ENCODE peak calls at places on chromosomes 12 and 14, in four cellular contexts. P is T1000, V is epithelial cell of esophagus, U is endothelial cell of umbilical vein. C is an unnamed sample.

GRCh38 chr12:98154850-98155249 is 360.5 kb upstream of the TMPO start:
- DNase-seq in P (no peak), V (peak), U (peak), C (no peak)

GRCh38 chr14:68269136-68269535 is 449.6 kb downstream of the RAD51B start:
- DNase-seq in P (no peak), V (peak), U (no peak), C (no peak)

GRCh38 chr12:78101946-78102635 is 271.4 kb downstream of the NAV3 start:
- DNase-seq in P (no peak), V (no peak), U (no peak), C (no peak)

GRCh38 chr14:76773188-76773885 is 12.1 kb downstream of the VASH1 start:
- DNase-seq in P (peak), V (peak), U (peak), C (peak)

GRCh38 chr12:56206373-56207166 is 15.2 kb downstream of the RNF41 start:
- DNase-seq in P (peak), V (peak), U (peak), C (no peak)

GRCh38 chr12:4120316-4120920 is 153.1 kb upstream of the CCND2 start:
- DNase-seq in P (no peak), V (no peak), U (no peak), C (no peak)

GRCh38 chr14:25841226-25841625 is 756.6 kb downstream of the NOVA1 start:
- DNase-seq in P (no peak), V (peak), U (no peak), C (no peak)

GRCh38 chr12:120887253-120888043 is 16.7 kb downstream of the SPPL3 start:
- DNase-seq in P (no peak), V (no peak), U (no peak), C (no peak)

GRCh38 chr12:52029686-52030085 is 21.6 kb upstream of the NR4A1 start:
- DNase-seq in P (peak), V (no peak), U (no peak), C (no peak)

GRCh38 chr12:28107679-28108078 is 82.6 kb upstream of the CCDC91 start:
- DNase-seq in P (no peak), V (no peak), U (no peak), C (no peak)

GRCh38 chr14:91996951-91997371 is 42.9 kb downstream of the TRIP11 start:
- DNase-seq in P (no peak), V (peak), U (peak), C (no peak)

GRCh38 chr12:83823386-83824045 is 1089.1 kb downstream of the SLC6A15 start:
- DNase-seq in P (no peak), V (peak), U (peak), C (no peak)

GRCh38 chr14:22836301-22837058 is at the start of gene MMP14:
- DNase-seq in P (peak), V (peak), U (peak), C (peak)

GRCh38 chr14:71932229-71932951 is at the start of gene RGS6:
- DNase-seq in P (peak), V (peak), U (no peak), C (no peak)

GRCh38 chr14:65927871-65928270 is 515.3 kb downstream of the FUT8 start:
- DNase-seq in P (no peak), V (no peak), U (no peak), C (no peak)

GRCh38 chr12:112973016-112973711 is 5.2 kb upstream of the OAS2 start:
- DNase-seq in P (no peak), V (no peak), U (no peak), C (no peak)

GRCh38 chr14:105282098-105282725 is 18.6 kb downstream of the BRF1 start:
- DNase-seq in P (no peak), V (no peak), U (no peak), C (no peak)

GRCh38 chr12:51814311-51815088 is 34.0 kb downstream of the FIGNL2 start:
- DNase-seq in P (no peak), V (peak), U (peak), C (peak)

GRCh38 chr12:66279127-66279712 is 23.1 kb upstream of the HELB start:
- DNase-seq in P (no peak), V (peak), U (peak), C (no peak)

GRCh38 chr14:75334191-75335051 is 55.8 kb downstream of the FOS start:
- DNase-seq in P (no peak), V (no peak), U (no peak), C (peak)

GRCh38 chr12:100401660-100402059 is 44.8 kb downstream of the SLC17A8 start:
- DNase-seq in P (no peak), V (peak), U (peak), C (no peak)

GRCh38 chr14:71498151-71498734 is 434.0 kb upstream of the RGS6 start:
- DNase-seq in P (no peak), V (no peak), U (no peak), C (no peak)

GRCh38 chr14:101991336-101991735 is 27.0 kb downstream of the DYNC1H1 start:
- DNase-seq in P (no peak), V (no peak), U (no peak), C (no peak)

GRCh38 chr12:663293-663871 is at the start of gene NINJ2:
- DNase-seq in P (no peak), V (no peak), U (no peak), C (no peak)

GRCh38 chr12:55142896-55143870 is 17.0 kb downstream of the OR9K2 start:
- DNase-seq in P (no peak), V (peak), U (peak), C (no peak)

GRCh38 chr12:1830401-1830845 is 10.1 kb downstream of the LRTM2 start:
- DNase-seq in P (no peak), V (no peak), U (no peak), C (no peak)

GRCh38 chr12:1769809-1770494 is 50.4 kb upstream of the LRTM2 start:
- DNase-seq in P (no peak), V (peak), U (no peak), C (no peak)

GRCh38 chr12:87661770-87662402 is 367.3 kb downstream of the C12orf50 start:
- DNase-seq in P (no peak), V (no peak), U (no peak), C (no peak)

GRCh38 chr14:83096092-83096491 is 1562.4 kb upstream of the SEL1L start:
- DNase-seq in P (no peak), V (no peak), U (no peak), C (no peak)

GRCh38 chr12:103012884-103013283 is 55.4 kb downstream of the ASCL1 start:
- DNase-seq in P (no peak), V (no peak), U (no peak), C (no peak)

GRCh38 chr14:21011136-21011535 is 12.0 kb downstream of the SLC39A2 start:
- DNase-seq in P (no peak), V (no peak), U (no peak), C (no peak)

GRCh38 chr12:119381471-119382235 is 47.1 kb downstream of the CCDC60 start:
- DNase-seq in P (no peak), V (no peak), U (no peak), C (no peak)

GRCh38 chr14:74134484-74134883 is 49.7 kb downstream of the LIN52 start:
- DNase-seq in P (no peak), V (no peak), U (no peak), C (no peak)

GRCh38 chr12:113070117-113070906 is 13.8 kb downstream of the DTX1 start:
- DNase-seq in P (no peak), V (no peak), U (no peak), C (no peak)

GRCh38 chr14:61466249-61466904 is 145.0 kb downstream of the PRKCH start:
- DNase-seq in P (peak), V (peak), U (peak), C (no peak)

GRCh38 chr12:118109088-118109487 is 5.3 kb upstream of the VSIG10 start:
- DNase-seq in P (no peak), V (no peak), U (no peak), C (no peak)

GRCh38 chr12:1933342-1933992 is 15.0 kb upstream of the CACNA2D4 start:
- DNase-seq in P (peak), V (no peak), U (no peak), C (no peak)

GRCh38 chr14:52443506-52443905 is 108.8 kb downstream of the TXNDC16 start:
- DNase-seq in P (no peak), V (no peak), U (no peak), C (no peak)